ENCODE peak calls at places on chromosomes 2 and 18, in five cellular contexts. One of them, this sample, is unnamed.

GRCh38 chr2:170313636-170314348 is 135.8 kb downstream of the MYO3B start:
- DNase-seq in left ventricle myocardium superior: no peak
- DNase-seq in cardiac muscle cell: peak; percentile 15
- DNase-seq in caudate nucleus: peak; percentile 43
- DNase-seq in aorta: no peak
- DNase-seq in this sample: no peak

GRCh38 chr2:46230677-46231425 is 66.4 kb upstream of the EPAS1 start:
- DNase-seq in cardiac muscle cell: no peak
- DNase-seq in aorta: no peak
- DNase-seq in left ventricle myocardium superior: no peak
- DNase-seq in caudate nucleus: no peak
- DNase-seq in this sample: no peak

GRCh38 chr2:232502901-232503791 is 15.5 kb upstream of the ECEL1 start:
- DNase-seq in aorta: no peak
- DNase-seq in left ventricle myocardium superior: peak; percentile 45
- DNase-seq in caudate nucleus: no peak
- DNase-seq in cardiac muscle cell: peak; percentile 48
- DNase-seq in this sample: no peak

GRCh38 chr2:234288974-234289455 is 207.9 kb downstream of the ARL4C start:
- DNase-seq in left ventricle myocardium superior: peak; percentile 65
- DNase-seq in cardiac muscle cell: peak; percentile 69
- DNase-seq in aorta: peak; percentile 72
- DNase-seq in caudate nucleus: peak; percentile 21
- DNase-seq in this sample: peak; percentile 25

GRCh38 chr2:201407265-201407664 is 44.0 kb downstream of the TRAK2 start:
- DNase-seq in aorta: no peak
- DNase-seq in left ventricle myocardium superior: no peak
- DNase-seq in cardiac muscle cell: no peak
- DNase-seq in caudate nucleus: no peak
- DNase-seq in this sample: no peak

GRCh38 chr2:128577141-128577930 is 258.7 kb upstream of the HS6ST1 start:
- DNase-seq in left ventricle myocardium superior: no peak
- DNase-seq in aorta: no peak
- DNase-seq in cardiac muscle cell: no peak
- DNase-seq in caudate nucleus: no peak
- DNase-seq in this sample: no peak

GRCh38 chr2:224982910-224983688 is 59.2 kb downstream of the DOCK10 start:
- DNase-seq in cardiac muscle cell: no peak
- DNase-seq in left ventricle myocardium superior: peak; percentile 35
- DNase-seq in aorta: peak; percentile 58
- DNase-seq in caudate nucleus: peak; percentile 7
- DNase-seq in this sample: peak; percentile 55

GRCh38 chr2:105646423-105647076 is 98.2 kb upstream of the NCK2 start:
- DNase-seq in caudate nucleus: no peak
- DNase-seq in aorta: no peak
- DNase-seq in left ventricle myocardium superior: no peak
- DNase-seq in cardiac muscle cell: no peak
- DNase-seq in this sample: no peak

GRCh38 chr18:12701161-12701560 is 1.4 kb downstream of the CEP76 start:
- DNase-seq in caudate nucleus: no peak
- DNase-seq in left ventricle myocardium superior: no peak
- DNase-seq in cardiac muscle cell: no peak
- DNase-seq in aorta: no peak
- DNase-seq in this sample: no peak

GRCh38 chr2:10091182-10091932 is 11.1 kb upstream of the CYS1 start:
- DNase-seq in cardiac muscle cell: no peak
- DNase-seq in aorta: no peak
- DNase-seq in left ventricle myocardium superior: peak; percentile 33
- DNase-seq in caudate nucleus: no peak
- DNase-seq in this sample: no peak

GRCh38 chr2:99158599-99158998 is 3.8 kb downstream of the LIPT1 start:
- DNase-seq in cardiac muscle cell: no peak
- DNase-seq in left ventricle myocardium superior: no peak
- DNase-seq in caudate nucleus: no peak
- DNase-seq in aorta: no peak
- DNase-seq in this sample: no peak

GRCh38 chr2:187138240-187138639 is 289.3 kb upstream of the ZSWIM2 start:
- DNase-seq in aorta: peak; percentile 49
- DNase-seq in cardiac muscle cell: peak; percentile 41
- DNase-seq in caudate nucleus: no peak
- DNase-seq in left ventricle myocardium superior: peak; percentile 59
- DNase-seq in this sample: no peak

GRCh38 chr2:98698896-98699295 is 32.0 kb downstream of the MGAT4A start:
- DNase-seq in aorta: no peak
- DNase-seq in left ventricle myocardium superior: no peak
- DNase-seq in caudate nucleus: no peak
- DNase-seq in cardiac muscle cell: no peak
- DNase-seq in this sample: no peak